ENCODE peak calls at places on chromosomes 1 and 21, in four cellular contexts. Q, O, X and K are unnamed samples.

GRCh38 chr1:6445062-6445763 is 20.6 kb downstream of the ESPN start:
- DNase-seq in Q (no peak), O (no peak), X (peak; percentile 16), K (no peak)

GRCh38 chr1:154117642-154118041 is 37.2 kb downstream of the NUP210L start:
- DNase-seq in Q (no peak), O (no peak), X (no peak), K (no peak)

GRCh38 chr1:99820546-99820945 is 29.6 kb upstream of the AGL start:
- DNase-seq in Q (no peak), O (no peak), X (no peak), K (no peak)

GRCh38 chr1:40162791-40163441 is 1.7 kb downstream of the RLF start:
- DNase-seq in Q (no peak), O (no peak), X (no peak), K (no peak)

GRCh38 chr1:168236836-168237611 is 11.2 kb downstream of the SFT2D2 start:
- DNase-seq in Q (no peak), O (no peak), X (peak; percentile 78), K (no peak)

GRCh38 chr1:19710825-19711611 is 46.3 kb downstream of the HTR6 start:
- DNase-seq in Q (no peak), O (no peak), X (no peak), K (no peak)

GRCh38 chr1:13965770-13966398 is 265.9 kb downstream of the PRDM2 start:
- DNase-seq in Q (no peak), O (peak; percentile 45), X (peak; percentile 82), K (peak; percentile 43)

GRCh38 chr1:196464545-196464944 is 143.7 kb downstream of the KCNT2 start:
- DNase-seq in Q (no peak), O (peak; percentile 7), X (no peak), K (no peak)

GRCh38 chr1:223007250-223007649 is 135.8 kb downstream of the TLR5 start:
- DNase-seq in Q (no peak), O (no peak), X (no peak), K (no peak)

GRCh38 chr1:94713472-94714141 is 106.5 kb upstream of the SLC44A3 start:
- DNase-seq in Q (peak; percentile 89), O (peak; percentile 73), X (peak; percentile 70), K (peak; percentile 89)

GRCh38 chr1:154759196-154759595 is 110.9 kb downstream of the KCNN3 start:
- DNase-seq in Q (no peak), O (no peak), X (no peak), K (no peak)

GRCh38 chr1:214224605-214225354 is 56.2 kb upstream of the SMYD2 start:
- DNase-seq in Q (no peak), O (no peak), X (peak; percentile 24), K (no peak)

GRCh38 chr1:230825061-230825803 is 43.1 kb downstream of the C1orf198 start:
- DNase-seq in Q (no peak), O (peak; percentile 67), X (no peak), K (no peak)

GRCh38 chr1:923131-923990 is at the start of gene SAMD11:
- DNase-seq in Q (peak; percentile 82), O (peak; percentile 51), X (peak; percentile 67), K (peak; percentile 54)

GRCh38 chr1:224641030-224641429 is 24.9 kb downstream of the CNIH3 start:
- DNase-seq in Q (no peak), O (no peak), X (no peak), K (peak; percentile 33)

GRCh38 chr1:65399003-65399402 is 21.5 kb upstream of the LEPR start:
- DNase-seq in Q (no peak), O (no peak), X (no peak), K (no peak)

GRCh38 chr1:113459279-113459678 is 69.0 kb downstream of the MAGI3 start:
- DNase-seq in Q (no peak), O (no peak), X (no peak), K (no peak)

GRCh38 chr1:189206617-189207016 is 1271.0 kb downstream of the BRINP3 start:
- DNase-seq in Q (no peak), O (no peak), X (no peak), K (no peak)

GRCh38 chr1:93079685-93080141 is 630 bp downstream of the MTF2 start:
- DNase-seq in Q (no peak), O (peak; percentile 9), X (peak; percentile 31), K (no peak)

GRCh38 chr1:202155478-202156021 is 4.9 kb downstream of the PTPN7 start:
- DNase-seq in Q (no peak), O (peak; percentile 53), X (peak; percentile 35), K (no peak)

GRCh38 chr1:150282558-150282958 is 204 bp downstream of the CIART start:
- DNase-seq in Q (peak; percentile 45), O (no peak), X (no peak), K (no peak)

GRCh38 chr21:31877558-31877957 is 4.7 kb downstream of the HUNK start:
- DNase-seq in Q (no peak), O (no peak), X (no peak), K (no peak)

GRCh38 chr1:17207966-17208418 is 3.1 kb downstream of the PADI1 start:
- DNase-seq in Q (no peak), O (peak; percentile 83), X (no peak), K (peak; percentile 63)

GRCh38 chr1:234256359-234256758 is 116.9 kb upstream of the COA6 start:
- DNase-seq in Q (no peak), O (no peak), X (no peak), K (no peak)

GRCh38 chr1:63073530-63074306 is 248.6 kb upstream of the FOXD3 start:
- DNase-seq in Q (no peak), O (no peak), X (peak; percentile 67), K (no peak)

GRCh38 chr1:223726380-223727001 is 14.2 kb downstream of the CAPN2 start:
- DNase-seq in Q (peak; percentile 87), O (peak; percentile 91), X (peak; percentile 60), K (peak; percentile 57)

GRCh38 chr1:92619466-92620189 is 132.9 kb upstream of the GFI1 start:
- DNase-seq in Q (no peak), O (no peak), X (no peak), K (no peak)

GRCh38 chr21:43192501-43193081 is 23.8 kb downstream of the CRYAA start:
- DNase-seq in Q (no peak), O (no peak), X (peak; percentile 58), K (no peak)

GRCh38 chr1:7232441-7232840 is 447.2 kb downstream of the CAMTA1 start:
- DNase-seq in Q (no peak), O (no peak), X (no peak), K (no peak)

GRCh38 chr1:110565565-110565964 is 40.6 kb downstream of the KCNA2 start:
- DNase-seq in Q (no peak), O (no peak), X (peak; percentile 96), K (no peak)

GRCh38 chr1:39268112-39268581 is 63.7 kb downstream of the MACF1 start:
- DNase-seq in Q (peak; percentile 47), O (peak; percentile 31), X (peak; percentile 85), K (no peak)

GRCh38 chr1:230124187-230125128 is 57.4 kb downstream of the GALNT2 start:
- DNase-seq in Q (no peak), O (no peak), X (no peak), K (no peak)

GRCh38 chr1:205774277-205775014 is 836 bp downstream of the RAB29 start:
- DNase-seq in Q (no peak), O (no peak), X (peak; percentile 17), K (no peak)

GRCh38 chr1:232767381-232768074 is 37.7 kb upstream of the MAP10 start:
- DNase-seq in Q (peak; percentile 63), O (peak; percentile 74), X (no peak), K (peak; percentile 10)

GRCh38 chr21:26148071-26148470 is 22.5 kb downstream of the APP start:
- DNase-seq in Q (no peak), O (peak; percentile 54), X (no peak), K (no peak)

GRCh38 chr1:12249181-12249580 is 19.4 kb downstream of the VPS13D start:
- DNase-seq in Q (no peak), O (no peak), X (no peak), K (no peak)